ENCODE peak calls at places on chromosomes 7 and 10, in nine cellular contexts. One of them, this sample, is unnamed.

GRCh38 chr7:3780016-3780415 is 479.0 kb downstream of the SDK1 start:
- DNase-seq in DMS153: no peak
- DNase-seq in CMK: no peak
- DNase-seq in stimulated activated CD8-positive, alpha-beta memory T cell treated with anti-CD3 and anti-CD28 coated beads, Interleukin-7, amount 100 ng/mL, for 1 hour: no peak
- DNase-seq in endothelial cell: no peak
- DNase-seq in activated CD8-positive, alpha-beta memory T cell treated with anti-CD3 and anti-CD28 coated beads for 1 hour: no peak
- DNase-seq in GM04503: no peak
- DNase-seq in NCI-H1417: no peak
- DNase-seq in stimulated activated naive CD8-positive, alpha-beta T cell treated with anti-CD3 and anti-CD28 coated beads, Interleukin-15, amount 100 ng/mL, for 72 hours: no peak
- DNase-seq in this sample: no peak

GRCh38 chr10:6350609-6351008 is 147.9 kb downstream of the PFKFB3 start:
- DNase-seq in DMS153: no peak
- DNase-seq in CMK: no peak
- DNase-seq in stimulated activated CD8-positive, alpha-beta memory T cell treated with anti-CD3 and anti-CD28 coated beads, Interleukin-7, amount 100 ng/mL, for 1 hour: no peak
- DNase-seq in endothelial cell: no peak
- DNase-seq in activated CD8-positive, alpha-beta memory T cell treated with anti-CD3 and anti-CD28 coated beads for 1 hour: no peak
- DNase-seq in GM04503: no peak
- DNase-seq in NCI-H1417: no peak
- DNase-seq in stimulated activated naive CD8-positive, alpha-beta T cell treated with anti-CD3 and anti-CD28 coated beads, Interleukin-15, amount 100 ng/mL, for 72 hours: no peak
- DNase-seq in this sample: no peak

GRCh38 chr10:89201345-89202032 is 5.6 kb downstream of the CH25H start:
- DNase-seq in DMS153: no peak
- DNase-seq in CMK: no peak
- DNase-seq in stimulated activated CD8-positive, alpha-beta memory T cell treated with anti-CD3 and anti-CD28 coated beads, Interleukin-7, amount 100 ng/mL, for 1 hour: no peak
- DNase-seq in endothelial cell: no peak
- DNase-seq in activated CD8-positive, alpha-beta memory T cell treated with anti-CD3 and anti-CD28 coated beads for 1 hour: no peak
- DNase-seq in GM04503: no peak
- DNase-seq in NCI-H1417: no peak
- DNase-seq in stimulated activated naive CD8-positive, alpha-beta T cell treated with anti-CD3 and anti-CD28 coated beads, Interleukin-15, amount 100 ng/mL, for 72 hours: no peak
- DNase-seq in this sample: no peak

GRCh38 chr7:48180981-48181380 is 9.7 kb downstream of the ABCA13 start:
- DNase-seq in DMS153: no peak
- DNase-seq in CMK: no peak
- DNase-seq in stimulated activated CD8-positive, alpha-beta memory T cell treated with anti-CD3 and anti-CD28 coated beads, Interleukin-7, amount 100 ng/mL, for 1 hour: no peak
- DNase-seq in endothelial cell: no peak
- DNase-seq in activated CD8-positive, alpha-beta memory T cell treated with anti-CD3 and anti-CD28 coated beads for 1 hour: no peak
- DNase-seq in GM04503: peak; percentile 61
- DNase-seq in NCI-H1417: no peak
- DNase-seq in stimulated activated naive CD8-positive, alpha-beta T cell treated with anti-CD3 and anti-CD28 coated beads, Interleukin-15, amount 100 ng/mL, for 72 hours: no peak
- DNase-seq in this sample: no peak

GRCh38 chr10:15344876-15345285 is 26.2 kb downstream of the FAM171A1 start:
- DNase-seq in DMS153: peak; percentile 38
- DNase-seq in CMK: no peak
- DNase-seq in stimulated activated CD8-positive, alpha-beta memory T cell treated with anti-CD3 and anti-CD28 coated beads, Interleukin-7, amount 100 ng/mL, for 1 hour: no peak
- DNase-seq in endothelial cell: no peak
- DNase-seq in activated CD8-positive, alpha-beta memory T cell treated with anti-CD3 and anti-CD28 coated beads for 1 hour: no peak
- DNase-seq in GM04503: no peak
- DNase-seq in NCI-H1417: peak; percentile 16
- DNase-seq in stimulated activated naive CD8-positive, alpha-beta T cell treated with anti-CD3 and anti-CD28 coated beads, Interleukin-15, amount 100 ng/mL, for 72 hours: no peak
- DNase-seq in this sample: no peak

GRCh38 chr7:102024769-102025391 is 207.5 kb downstream of the CUX1 start:
- DNase-seq in DMS153: no peak
- DNase-seq in CMK: no peak
- DNase-seq in stimulated activated CD8-positive, alpha-beta memory T cell treated with anti-CD3 and anti-CD28 coated beads, Interleukin-7, amount 100 ng/mL, for 1 hour: no peak
- DNase-seq in endothelial cell: no peak
- DNase-seq in activated CD8-positive, alpha-beta memory T cell treated with anti-CD3 and anti-CD28 coated beads for 1 hour: no peak
- DNase-seq in GM04503: no peak
- DNase-seq in NCI-H1417: no peak
- DNase-seq in stimulated activated naive CD8-positive, alpha-beta T cell treated with anti-CD3 and anti-CD28 coated beads, Interleukin-15, amount 100 ng/mL, for 72 hours: no peak
- DNase-seq in this sample: no peak

GRCh38 chr10:3485287-3485686 is 299.7 kb downstream of the KLF6 start:
- DNase-seq in DMS153: no peak
- DNase-seq in CMK: no peak
- DNase-seq in stimulated activated CD8-positive, alpha-beta memory T cell treated with anti-CD3 and anti-CD28 coated beads, Interleukin-7, amount 100 ng/mL, for 1 hour: no peak
- DNase-seq in endothelial cell: no peak
- DNase-seq in activated CD8-positive, alpha-beta memory T cell treated with anti-CD3 and anti-CD28 coated beads for 1 hour: no peak
- DNase-seq in GM04503: no peak
- DNase-seq in NCI-H1417: no peak
- DNase-seq in stimulated activated naive CD8-positive, alpha-beta T cell treated with anti-CD3 and anti-CD28 coated beads, Interleukin-15, amount 100 ng/mL, for 72 hours: no peak
- DNase-seq in this sample: no peak

GRCh38 chr7:40815512-40815911 is 680.7 kb downstream of the SUGCT start:
- DNase-seq in DMS153: no peak
- DNase-seq in CMK: no peak
- DNase-seq in stimulated activated CD8-positive, alpha-beta memory T cell treated with anti-CD3 and anti-CD28 coated beads, Interleukin-7, amount 100 ng/mL, for 1 hour: no peak
- DNase-seq in endothelial cell: no peak
- DNase-seq in activated CD8-positive, alpha-beta memory T cell treated with anti-CD3 and anti-CD28 coated beads for 1 hour: no peak
- DNase-seq in GM04503: peak; percentile 77
- DNase-seq in NCI-H1417: no peak
- DNase-seq in stimulated activated naive CD8-positive, alpha-beta T cell treated with anti-CD3 and anti-CD28 coated beads, Interleukin-15, amount 100 ng/mL, for 72 hours: no peak
- DNase-seq in this sample: no peak

GRCh38 chr7:99362801-99363200 is 11.7 kb upstream of the ARPC1B start:
- DNase-seq in DMS153: no peak
- DNase-seq in CMK: no peak
- DNase-seq in stimulated activated CD8-positive, alpha-beta memory T cell treated with anti-CD3 and anti-CD28 coated beads, Interleukin-7, amount 100 ng/mL, for 1 hour: no peak
- DNase-seq in endothelial cell: no peak
- DNase-seq in activated CD8-positive, alpha-beta memory T cell treated with anti-CD3 and anti-CD28 coated beads for 1 hour: no peak
- DNase-seq in GM04503: peak; percentile 85
- DNase-seq in NCI-H1417: no peak
- DNase-seq in stimulated activated naive CD8-positive, alpha-beta T cell treated with anti-CD3 and anti-CD28 coated beads, Interleukin-15, amount 100 ng/mL, for 72 hours: no peak
- DNase-seq in this sample: no peak

This sample was measured in GM10248.